ENCODE peak calls at places on chromosome 20, in eight cellular contexts. T is ELF-1; D is stimulated activated CD8-positive, alpha-beta memory T cell treated with anti-CD3 and anti-CD28 coated beads, Interleukin-12 subunit alpha, Interleukin-12 subunit beta, amount 100 ng/mL, for 4 hours; N is mesendoderm; J is brain microvascular endothelial cell; R is midbrain; I is NCI-H2171 treated with DMSO at 0.1 percent for 48 hours; G is sciatic nerve. M is an unnamed sample.
A peak's percentile ranks its signal among the peaks of the same experiment; 100 is the strongest.

GRCh38 chr20:19915111-19915798 is 101.9 kb upstream of the NAA20 start:
- DNase-seq in T (no peak), D (no peak), N (no peak), J (no peak), R (no peak), I (no peak), G (no peak), M (no peak)

GRCh38 chr20:39885975-39886649 is 802.9 kb downstream of the MAFB start:
- DNase-seq in T (peak; percentile 77), D (no peak), N (peak; percentile 95), J (peak; percentile 91), R (no peak), I (peak; percentile 20), G (peak; percentile 88), M (peak; percentile 53)

GRCh38 chr20:34989670-34990069 is 34.0 kb downstream of the MYH7B start:
- DNase-seq in T (no peak), D (no peak), N (no peak), J (no peak), R (no peak), I (no peak), G (no peak), M (no peak)

GRCh38 chr20:18005170-18005989 is 36.6 kb downstream of the MGME1 start:
- DNase-seq in T (peak; percentile 94), D (no peak), N (peak; percentile 75), J (no peak), R (no peak), I (no peak), G (no peak), M (no peak)

GRCh38 chr20:61230166-61230565 is 21.9 kb upstream of the CDH4 start:
- DNase-seq in T (no peak), D (no peak), N (no peak), J (no peak), R (no peak), I (no peak), G (no peak), M (no peak)

GRCh38 chr20:63745424-63745805 is 5.8 kb downstream of the SLC2A4RG start:
- DNase-seq in T (no peak), D (no peak), N (no peak), J (no peak), R (no peak), I (no peak), G (no peak), M (peak; percentile 69)

GRCh38 chr20:24651171-24651972 is 181.9 kb downstream of the SYNDIG1 start:
- DNase-seq in T (no peak), D (no peak), N (peak; percentile 44), J (peak; percentile 63), R (no peak), I (no peak), G (no peak), M (no peak)

GRCh38 chr20:45445805-45446562 is 23.6 kb upstream of the WFDC2 start:
- DNase-seq in T (no peak), D (no peak), N (peak; percentile 68), J (no peak), R (no peak), I (peak; percentile 1), G (no peak), M (no peak)

GRCh38 chr20:50245561-50246366 is 55.1 kb downstream of the CEBPB start:
- DNase-seq in T (no peak), D (no peak), N (no peak), J (no peak), R (no peak), I (no peak), G (no peak), M (no peak)

GRCh38 chr20:44074252-44075151 is 112.5 kb downstream of the JPH2 start:
- DNase-seq in T (no peak), D (no peak), N (no peak), J (peak; percentile 28), R (peak; percentile 72), I (no peak), G (peak; percentile 13), M (no peak)

GRCh38 chr20:11796041-11796440 is 121.7 kb upstream of the BTBD3 start:
- DNase-seq in T (no peak), D (no peak), N (no peak), J (no peak), R (no peak), I (no peak), G (no peak), M (no peak)

GRCh38 chr20:43667341-43668132 is 623 bp downstream of the MYBL2 start:
- DNase-seq in T (peak; percentile 78), D (no peak), N (peak; percentile 78), J (no peak), R (no peak), I (peak; percentile 85), G (no peak), M (no peak)

GRCh38 chr20:6921717-6922386 is 154.4 kb downstream of the BMP2 start:
- DNase-seq in T (no peak), D (no peak), N (no peak), J (no peak), R (no peak), I (no peak), G (no peak), M (no peak)

GRCh38 chr20:9348316-9348715 is 166.1 kb upstream of the LAMP5 start:
- DNase-seq in T (no peak), D (no peak), N (no peak), J (no peak), R (no peak), I (no peak), G (no peak), M (no peak)

GRCh38 chr20:63087236-63087871 is 80.6 kb upstream of the BHLHE23 start:
- DNase-seq in T (no peak), D (no peak), N (no peak), J (no peak), R (no peak), I (no peak), G (peak; percentile 41), M (peak; percentile 50)

GRCh38 chr20:49846206-49846807 is 33.7 kb downstream of the SLC9A8 start:
- DNase-seq in T (peak; percentile 75), D (no peak), N (peak; percentile 83), J (peak; percentile 60), R (peak; percentile 70), I (peak; percentile 54), G (no peak), M (no peak)

GRCh38 chr20:4603724-4604123 is 118.0 kb upstream of the PRND start:
- DNase-seq in T (no peak), D (no peak), N (no peak), J (no peak), R (no peak), I (no peak), G (no peak), M (no peak)

GRCh38 chr20:32885201-32885600 is 26.5 kb downstream of the EFCAB8 start:
- DNase-seq in T (no peak), D (no peak), N (no peak), J (no peak), R (no peak), I (no peak), G (no peak), M (no peak)

GRCh38 chr20:44717986-44718385 is 2.8 kb downstream of the CCN5 start:
- DNase-seq in T (no peak), D (no peak), N (peak; percentile 52), J (no peak), R (no peak), I (no peak), G (no peak), M (no peak)

GRCh38 chr20:38723069-38723981 is 961 bp upstream of the SLC32A1 start:
- DNase-seq in T (peak; percentile 27), D (no peak), N (peak; percentile 33), J (no peak), R (no peak), I (peak; percentile 14), G (no peak), M (no peak)

GRCh38 chr20:13243826-13244376 is 22.8 kb downstream of the ISM1 start:
- DNase-seq in T (no peak), D (no peak), N (no peak), J (peak; percentile 16), R (no peak), I (no peak), G (no peak), M (no peak)

GRCh38 chr20:32858873-32859372 is at the start of gene EFCAB8:
- DNase-seq in T (no peak), D (no peak), N (peak; percentile 50), J (no peak), R (no peak), I (no peak), G (no peak), M (no peak)

GRCh38 chr20:24164360-24164759 is 175.8 kb upstream of the GGTLC1 start:
- DNase-seq in T (peak; percentile 65), D (no peak), N (peak; percentile 49), J (peak; percentile 49), R (no peak), I (peak; percentile 15), G (no peak), M (no peak)

GRCh38 chr20:36035720-36036119 is 67.3 kb downstream of the CNBD2 start:
- DNase-seq in T (no peak), D (no peak), N (no peak), J (no peak), R (no peak), I (no peak), G (no peak), M (no peak)

GRCh38 chr20:33005132-33005566 is 916 bp upstream of the SUN5 start:
- DNase-seq in T (peak; percentile 55), D (no peak), N (peak; percentile 76), J (peak; percentile 2), R (no peak), I (no peak), G (no peak), M (no peak)

GRCh38 chr20:51255417-51255816 is 232.5 kb upstream of the KCNG1 start:
- DNase-seq in T (no peak), D (no peak), N (no peak), J (no peak), R (no peak), I (no peak), G (no peak), M (no peak)

GRCh38 chr20:47970282-47970903 is 185.1 kb upstream of the SULF2 start:
- DNase-seq in T (peak; percentile 73), D (no peak), N (no peak), J (no peak), R (no peak), I (no peak), G (no peak), M (no peak)

GRCh38 chr20:63596423-63596822 is 22.4 kb upstream of the HELZ2 start:
- DNase-seq in T (no peak), D (no peak), N (no peak), J (no peak), R (no peak), I (no peak), G (no peak), M (no peak)

GRCh38 chr20:1323256-1323655 is 5.7 kb downstream of the SDCBP2 start:
- DNase-seq in T (no peak), D (no peak), N (no peak), J (no peak), R (no peak), I (no peak), G (peak; percentile 32), M (no peak)

GRCh38 chr20:258963-259362 is 1.4 kb downstream of the DEFB132 start:
- DNase-seq in T (no peak), D (no peak), N (peak; percentile 36), J (peak; percentile 9), R (no peak), I (no peak), G (no peak), M (no peak)

GRCh38 chr20:21508230-21509078 is 5.4 kb downstream of the NKX2-2 start:
- DNase-seq in T (no peak), D (no peak), N (no peak), J (no peak), R (peak; percentile 83), I (no peak), G (no peak), M (peak; percentile 55)

GRCh38 chr20:18314786-18315406 is 26.6 kb downstream of the ZNF133 start:
- DNase-seq in T (no peak), D (no peak), N (no peak), J (peak; percentile 70), R (no peak), I (no peak), G (no peak), M (no peak)

GRCh38 chr20:25063981-25064380 is 6.0 kb upstream of the ACSS1 start:
- DNase-seq in T (no peak), D (no peak), N (no peak), J (no peak), R (no peak), I (no peak), G (peak; percentile 28), M (no peak)

GRCh38 chr20:36305602-36306556 is at the start of gene DLGAP4:
- DNase-seq in T (no peak), D (no peak), N (no peak), J (no peak), R (no peak), I (peak; percentile 20), G (no peak), M (no peak)